ENCODE peak calls at places on chromosome 6, in nine cellular contexts. I is neuronal stem cell; X is tibial artery; K is ovary; R is thoracic aorta; V is CD8-positive, alpha-beta memory T cell; Z is heart right ventricle; B is ascending aorta; J is adrenal gland. Q is an unnamed sample.
A peak's percentile ranks its signal among the peaks of the same experiment; 100 is the strongest.

GRCh38 chr6:113103618-113104390 is 753.3 kb upstream of the MARCKS start:
- DNase-seq in I (no peak), X (no peak), K (no peak), R (no peak), V (no peak), Z (no peak), B (no peak), J (no peak), Q (no peak)

GRCh38 chr6:100339574-100340255 is 125.0 kb downstream of the SIM1 start:
- DNase-seq in I (no peak), X (no peak), K (no peak), R (no peak), V (no peak), Z (no peak), B (no peak), J (no peak), Q (no peak)

GRCh38 chr6:131251593-131252204 is 116.4 kb downstream of the AKAP7 start:
- DNase-seq in I (no peak), X (no peak), K (no peak), R (no peak), V (no peak), Z (no peak), B (no peak), J (no peak), Q (no peak)

GRCh38 chr6:5562277-5562676 is 301.0 kb downstream of the FARS2 start:
- DNase-seq in I (no peak), X (no peak), K (no peak), R (no peak), V (no peak), Z (no peak), B (no peak), J (no peak), Q (no peak)

GRCh38 chr6:158707120-158707519 is 57.3 kb downstream of the SYTL3 start:
- DNase-seq in I (no peak), X (no peak), K (no peak), R (no peak), V (no peak), Z (peak; percentile 45), B (no peak), J (no peak), Q (no peak)

GRCh38 chr6:133230022-133230421 is 11.1 kb upstream of the EYA4 start:
- DNase-seq in I (no peak), X (no peak), K (no peak), R (no peak), V (no peak), Z (no peak), B (no peak), J (no peak), Q (no peak)

GRCh38 chr6:15744824-15745402 is 82.1 kb upstream of the DTNBP1 start:
- DNase-seq in I (no peak), X (no peak), K (no peak), R (no peak), V (no peak), Z (no peak), B (no peak), J (no peak), Q (no peak)

GRCh38 chr6:42914546-42914945 is 1.3 kb upstream of the PTCRA start:
- DNase-seq in I (no peak), X (no peak), K (no peak), R (no peak), V (no peak), Z (no peak), B (no peak), J (no peak), Q (no peak)

GRCh38 chr6:12506211-12506610 is 210.4 kb upstream of the PHACTR1 start:
- DNase-seq in I (no peak), X (no peak), K (no peak), R (no peak), V (no peak), Z (no peak), B (no peak), J (no peak), Q (no peak)

GRCh38 chr6:37058084-37058586 is 52.7 kb downstream of the FGD2 start:
- DNase-seq in I (no peak), X (no peak), K (no peak), R (no peak), V (no peak), Z (no peak), B (no peak), J (no peak), Q (no peak)

GRCh38 chr6:36479256-36479655 is 36.5 kb downstream of the KCTD20 start:
- DNase-seq in I (no peak), X (no peak), K (no peak), R (no peak), V (no peak), Z (no peak), B (no peak), J (no peak), Q (no peak)

GRCh38 chr6:80170433-80170832 is 64.0 kb downstream of the BCKDHB start:
- DNase-seq in I (no peak), X (no peak), K (no peak), R (no peak), V (no peak), Z (no peak), B (no peak), J (no peak), Q (no peak)

GRCh38 chr6:88629838-88630462 is 333.5 kb downstream of the RNGTT start:
- DNase-seq in I (peak; percentile 3), X (no peak), K (no peak), R (no peak), V (no peak), Z (no peak), B (no peak), J (no peak), Q (no peak)

GRCh38 chr6:140537834-140538680 is 1163.6 kb upstream of the CITED2 start:
- DNase-seq in I (peak; percentile 69), X (peak; percentile 31), K (no peak), R (no peak), V (no peak), Z (peak; percentile 11), B (no peak), J (no peak), Q (no peak)

GRCh38 chr6:84926756-84927155 is 162.4 kb upstream of the TBX18 start:
- DNase-seq in I (no peak), X (no peak), K (no peak), R (no peak), V (no peak), Z (no peak), B (no peak), J (no peak), Q (no peak)

GRCh38 chr6:70673601-70674000 is 5.9 kb downstream of the SMAP1 start:
- DNase-seq in I (no peak), X (no peak), K (no peak), R (no peak), V (no peak), Z (no peak), B (no peak), J (no peak), Q (no peak)

GRCh38 chr6:12033770-12034169 is 21.7 kb downstream of the HIVEP1 start:
- DNase-seq in I (no peak), X (no peak), K (no peak), R (no peak), V (no peak), Z (no peak), B (no peak), J (no peak), Q (no peak)

GRCh38 chr6:157213426-157213825 is 109.9 kb downstream of the TMEM242 start:
- DNase-seq in I (no peak), X (no peak), K (no peak), R (no peak), V (no peak), Z (no peak), B (no peak), J (no peak), Q (no peak)

GRCh38 chr6:157921685-157922367 is 59.8 kb upstream of the SYNJ2 start:
- DNase-seq in I (no peak), X (peak; percentile 47), K (no peak), R (no peak), V (no peak), Z (peak; percentile 42), B (no peak), J (no peak), Q (no peak)

DNA sequence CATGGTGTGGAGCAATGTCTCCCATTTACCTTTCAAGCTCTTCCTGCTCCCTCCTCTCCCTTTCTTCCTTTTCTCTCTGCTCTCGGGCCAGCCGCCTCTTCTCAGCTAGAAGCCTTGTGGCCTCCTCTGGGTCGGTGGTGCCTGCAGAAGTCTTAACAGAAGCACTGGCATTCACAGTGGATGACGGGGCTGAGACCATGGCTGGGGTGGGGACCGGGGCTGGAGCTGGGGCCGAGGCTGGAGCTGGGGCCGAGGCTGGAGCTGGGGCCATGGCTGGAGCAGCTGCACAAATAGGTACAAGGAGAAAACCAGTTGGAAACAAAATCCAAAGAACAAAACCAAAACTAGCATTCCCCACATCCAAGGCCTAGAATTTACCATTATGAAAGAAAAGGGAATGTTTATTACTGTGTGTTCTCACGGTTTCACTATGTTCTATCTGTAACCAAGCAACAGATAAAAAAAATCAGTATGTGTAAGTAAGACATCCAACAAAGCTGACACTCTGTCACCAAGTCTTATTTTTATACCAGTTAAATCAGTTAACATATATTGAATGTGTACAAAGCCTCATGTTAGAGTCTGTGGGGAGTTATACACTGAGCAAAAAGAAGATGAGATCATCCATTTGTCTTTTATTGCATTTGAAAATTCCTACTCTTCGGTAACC is 72.9 kb upstream of the BCLAF1 start:
- DNase-seq in I (no peak), X (no peak), K (no peak), R (no peak), V (no peak), Z (no peak), B (no peak), J (no peak), Q (peak; percentile 67)
- H3K4me1 ChIP-seq in I (no peaks in the 10 kb centered on the region), X (no peaks in the 10 kb centered on the region), K (no peaks in the 10 kb centered on the region), R (peaks cover 6% of the 10 kb centered on the region), V (peaks cover 5% of the 10 kb centered on the region), Z (peaks cover 7% of the 10 kb centered on the region), B (peaks cover 2% of the 10 kb centered on the region), J (no peaks in the 10 kb centered on the region), Q (no peaks in the 10 kb centered on the region)

GRCh38 chr6:475341-475740 is 83.8 kb downstream of the IRF4 start:
- DNase-seq in I (no peak), X (no peak), K (no peak), R (no peak), V (no peak), Z (no peak), B (no peak), J (no peak), Q (no peak)
- H3K4me1 ChIP-seq in I (peaks cover 8% of the 10 kb centered on the region), X (no peaks in the 10 kb centered on the region), K (no peaks in the 10 kb centered on the region), R (no peaks in the 10 kb centered on the region), V (peaks cover 24% of the 10 kb centered on the region), Z (no peaks in the 10 kb centered on the region), B (no peaks in the 10 kb centered on the region), J (no peaks in the 10 kb centered on the region), Q (no peaks in the 10 kb centered on the region)

DNA sequence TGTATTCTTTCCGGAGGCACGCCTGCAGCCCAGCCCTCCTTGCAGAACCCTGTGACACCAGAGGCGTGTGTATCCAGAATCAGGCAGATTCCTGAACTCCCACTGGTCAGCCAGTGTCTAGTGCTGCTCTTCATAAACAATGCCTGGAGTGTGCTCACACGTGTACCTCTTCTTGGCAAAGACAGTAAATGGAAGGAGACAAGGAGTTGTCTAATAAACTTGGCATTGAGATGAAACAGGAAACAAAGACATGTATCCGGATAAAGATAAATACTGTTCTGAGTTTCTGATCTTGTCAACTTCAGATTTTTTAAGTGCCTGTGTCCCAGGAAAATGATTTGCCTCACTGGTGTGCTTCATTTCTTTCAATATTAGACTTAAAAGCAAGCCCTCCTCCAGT is 1.7 kb downstream of the RPS6KA2 start:
- DNase-seq in I (no peak), X (no peak), K (no peak), R (no peak), V (no peak), Z (no peak), B (no peak), J (no peak), Q (no peak)
- H3K4me1 ChIP-seq in I (peaks cover 10% of the 10 kb centered on the region), X (no peaks in the 10 kb centered on the region), K (peaks cover 17% of the 10 kb centered on the region), R (peaks cover 12% of the 10 kb centered on the region), V (peaks cover 14% of the 10 kb centered on the region), Z (peaks cover 77% of the 10 kb centered on the region), B (peaks cover 15% of the 10 kb centered on the region), J (peaks cover 20% of the 10 kb centered on the region), Q (peaks cover 60% of the 10 kb centered on the region)

GRCh38 chr6:56764081-56764566 is 121.4 kb upstream of the DST start:
- DNase-seq in I (no peak), X (no peak), K (no peak), R (no peak), V (no peak), Z (no peak), B (no peak), J (peak; percentile 36), Q (no peak)
- H3K4me1 ChIP-seq in I (no peaks in the 10 kb centered on the region), X (no peaks in the 10 kb centered on the region), K (peaks cover 8% of the 10 kb centered on the region), R (peaks cover 27% of the 10 kb centered on the region), V (no peaks in the 10 kb centered on the region), Z (peaks cover 51% of the 10 kb centered on the region), B (peaks cover 30% of the 10 kb centered on the region), J (peaks cover 26% of the 10 kb centered on the region), Q (peaks cover 7% of the 10 kb centered on the region)

Q was measured in upper lobe of left lung.